ENCODE peak calls at places on chromosomes 12 and 14, in six cellular contexts. M is upper lobe of right lung, O is sigmoid colon, K is uterus, E is right cardiac atrium, H is pancreas. U is an unnamed sample.

GRCh38 chr14:106417224-106418049 is 891.1 kb downstream of the TMEM121 start:
- DNase-seq in M (peak), O (no peak), K (peak), E (peak), H (peak), U (peak)

GRCh38 chr12:34391771-34392581 is 369.7 kb downstream of the ALG10 start:
- DNase-seq in M (peak), O (peak), K (no peak), E (peak), H (no peak), U (no peak)

GRCh38 chr14:103543721-103544626 is 15.0 kb downstream of the TRMT61A start:
- DNase-seq in M (no peak), O (peak), K (peak), E (peak), H (no peak), U (no peak)

GRCh38 chr14:61178226-61179060 is 102.7 kb downstream of the TMEM30B start:
- DNase-seq in M (no peak), O (no peak), K (no peak), E (no peak), H (no peak), U (no peak)

GRCh38 chr14:93953263-93953662 is 23.1 kb downstream of the ASB2 start:
- DNase-seq in M (no peak), O (no peak), K (no peak), E (no peak), H (no peak), U (no peak)

GRCh38 chr12:105590571-105590970 is 260.1 kb downstream of the C12orf75 start:
- DNase-seq in M (no peak), O (no peak), K (no peak), E (no peak), H (no peak), U (no peak)

GRCh38 chr14:90308561-90308960 is 23.2 kb downstream of the NRDE2 start:
- DNase-seq in M (no peak), O (no peak), K (no peak), E (no peak), H (no peak), U (no peak)

GRCh38 chr12:131387281-131388163 is 323.4 kb upstream of the SFSWAP start:
- DNase-seq in M (peak), O (no peak), K (no peak), E (no peak), H (no peak), U (no peak)

GRCh38 chr14:63220526-63220925 is 16.3 kb downstream of the RHOJ start:
- DNase-seq in M (no peak), O (no peak), K (no peak), E (no peak), H (no peak), U (no peak)

GRCh38 chr12:121990692-121991603 is 30.7 kb upstream of the BCL7A start:
- DNase-seq in M (no peak), O (no peak), K (no peak), E (no peak), H (no peak), U (no peak)

GRCh38 chr12:111024205-111024794 is 103.9 kb upstream of the MYL2 start:
- DNase-seq in M (peak), O (peak), K (no peak), E (peak), H (peak), U (peak)

GRCh38 chr12:71195338-71195896 is 37.6 kb upstream of the TSPAN8 start:
- DNase-seq in M (no peak), O (no peak), K (no peak), E (no peak), H (no peak), U (no peak)

GRCh38 chr12:127450822-127451221 is 816.1 kb upstream of the TMEM132C start:
- DNase-seq in M (no peak), O (no peak), K (no peak), E (no peak), H (no peak), U (no peak)

GRCh38 chr12:124518051-124518932 is 49.1 kb downstream of the NCOR2 start:
- DNase-seq in M (peak), O (peak), K (peak), E (peak), H (peak), U (peak)

GRCh38 chr12:124519741-124520140 is 47.7 kb downstream of the NCOR2 start:
- DNase-seq in M (no peak), O (no peak), K (peak), E (peak), H (no peak), U (no peak)

GRCh38 chr12:124520896-124521295 is 46.5 kb downstream of the NCOR2 start:
- DNase-seq in M (no peak), O (no peak), K (peak), E (peak), H (no peak), U (no peak)

GRCh38 chr12:124517260-124518050 is 50.0 kb downstream of the NCOR2 start:
- DNase-seq in M (peak), O (peak), K (peak), E (peak), H (peak), U (no peak)

GRCh38 chr12:124520258-124520657 is 47.2 kb downstream of the NCOR2 start:
- DNase-seq in M (peak), O (no peak), K (peak), E (peak), H (peak), U (no peak)
- H3K27ac ChIP-seq in M (peak), O (peak), K (peak), E (peak), H (peak), U (peak)

GRCh38 chr12:50699149-50699548 is 64.8 kb upstream of the ATF1 start:
- DNase-seq in M (no peak), O (no peak), K (no peak), E (no peak), H (no peak), U (no peak)
- H3K27ac ChIP-seq in M (no peak), O (no peak), K (no peak), E (no peak), H (no peak), U (no peak)

GRCh38 chr12:60120199-60120598 is 524.4 kb downstream of the SLC16A7 start:
- DNase-seq in M (no peak), O (no peak), K (no peak), E (no peak), H (no peak), U (no peak)

GRCh38 chr12:60123443-60124000 is 527.7 kb downstream of the SLC16A7 start:
- DNase-seq in M (no peak), O (no peak), K (no peak), E (no peak), H (no peak), U (no peak)
- H3K27ac ChIP-seq in M (no peak), O (no peak), K (no peak), E (no peak), H (no peak), U (no peak)

GRCh38 chr12:75889214-75889613 is 142.4 kb downstream of the PHLDA1 start:
- DNase-seq in M (no peak), O (no peak), K (no peak), E (no peak), H (no peak), U (no peak)
- H3K27ac ChIP-seq in M (no peak), O (no peak), K (no peak), E (no peak), H (no peak), U (no peak)

U was measured in Peyer's patch.